ENCODE peak calls at places on chromosomes 3 and 15, in eight cellular contexts. One of them, this sample, is unnamed.

GRCh38 chr3:70979983-70980645 is 603.4 kb downstream of the FOXP1 start:
- DNase-seq in fibroblast of lung: peak
- DNase-seq in cardiac fibroblast: no peak
- DNase-seq in A549: no peak
- DNase-seq in lung: no peak
- DNase-seq in mucosa of descending colon: no peak
- DNase-seq in fibroblast of the aortic adventitia: peak
- DNase-seq in mammary epithelial cell: no peak
- DNase-seq in this sample: peak

GRCh38 chr15:43316007-43316968 is 14.1 kb downstream of the LCMT2 start:
- DNase-seq in fibroblast of lung: peak
- DNase-seq in cardiac fibroblast: peak
- DNase-seq in A549: no peak
- DNase-seq in lung: no peak
- DNase-seq in mucosa of descending colon: no peak
- DNase-seq in fibroblast of the aortic adventitia: peak
- DNase-seq in mammary epithelial cell: no peak
- DNase-seq in this sample: peak

GRCh38 chr15:52220896-52221660 is 29.9 kb upstream of the GNB5 start:
- DNase-seq in fibroblast of lung: no peak
- DNase-seq in cardiac fibroblast: no peak
- DNase-seq in A549: no peak
- DNase-seq in lung: no peak
- DNase-seq in mucosa of descending colon: no peak
- DNase-seq in fibroblast of the aortic adventitia: no peak
- DNase-seq in mammary epithelial cell: no peak
- DNase-seq in this sample: no peak

GRCh38 chr15:100438570-100438969 is 90.2 kb downstream of the CERS3 start:
- DNase-seq in fibroblast of lung: peak
- DNase-seq in cardiac fibroblast: peak
- DNase-seq in A549: no peak
- DNase-seq in lung: peak
- DNase-seq in mucosa of descending colon: peak
- DNase-seq in fibroblast of the aortic adventitia: peak
- DNase-seq in mammary epithelial cell: peak
- DNase-seq in this sample: peak

GRCh38 chr3:187748050-187748481 is 2.8 kb upstream of the BCL6 start:
- DNase-seq in fibroblast of lung: peak
- DNase-seq in cardiac fibroblast: peak
- DNase-seq in A549: peak
- DNase-seq in lung: peak
- DNase-seq in mucosa of descending colon: peak
- DNase-seq in fibroblast of the aortic adventitia: peak
- DNase-seq in mammary epithelial cell: peak
- DNase-seq in this sample: peak

GRCh38 chr15:78174398-78174797 is 25.2 kb downstream of the IDH3A start:
- DNase-seq in fibroblast of lung: no peak
- DNase-seq in cardiac fibroblast: no peak
- DNase-seq in A549: no peak
- DNase-seq in lung: no peak
- DNase-seq in mucosa of descending colon: no peak
- DNase-seq in fibroblast of the aortic adventitia: no peak
- DNase-seq in mammary epithelial cell: no peak
- DNase-seq in this sample: no peak

GRCh38 chr15:100994597-100995446 is 75.7 kb downstream of the LRRK1 start:
- DNase-seq in fibroblast of lung: no peak
- DNase-seq in cardiac fibroblast: no peak
- DNase-seq in A549: no peak
- DNase-seq in lung: peak
- DNase-seq in mucosa of descending colon: no peak
- DNase-seq in fibroblast of the aortic adventitia: no peak
- DNase-seq in mammary epithelial cell: no peak
- DNase-seq in this sample: no peak

GRCh38 chr15:59632714-59633113 is 21.1 kb downstream of the GCNT3 start:
- DNase-seq in fibroblast of lung: no peak
- DNase-seq in cardiac fibroblast: peak
- DNase-seq in A549: peak
- DNase-seq in lung: no peak
- DNase-seq in mucosa of descending colon: no peak
- DNase-seq in fibroblast of the aortic adventitia: no peak
- DNase-seq in mammary epithelial cell: no peak
- DNase-seq in this sample: no peak

GRCh38 chr3:119240582-119241434 is at the start of gene B4GALT4:
- DNase-seq in fibroblast of lung: peak
- DNase-seq in cardiac fibroblast: peak
- DNase-seq in A549: peak
- DNase-seq in lung: peak
- DNase-seq in mucosa of descending colon: peak
- DNase-seq in fibroblast of the aortic adventitia: peak
- DNase-seq in mammary epithelial cell: peak
- DNase-seq in this sample: peak

GRCh38 chr3:74281705-74282104 is 332.8 kb downstream of the CNTN3 start:
- DNase-seq in fibroblast of lung: no peak
- DNase-seq in cardiac fibroblast: no peak
- DNase-seq in A549: no peak
- DNase-seq in lung: no peak
- DNase-seq in mucosa of descending colon: no peak
- DNase-seq in fibroblast of the aortic adventitia: no peak
- DNase-seq in mammary epithelial cell: no peak
- DNase-seq in this sample: no peak

GRCh38 chr3:175729466-175729865 is 870.3 kb downstream of the NAALADL2 start:
- DNase-seq in fibroblast of lung: peak
- DNase-seq in cardiac fibroblast: no peak
- DNase-seq in A549: no peak
- DNase-seq in lung: no peak
- DNase-seq in mucosa of descending colon: no peak
- DNase-seq in fibroblast of the aortic adventitia: no peak
- DNase-seq in mammary epithelial cell: no peak
- DNase-seq in this sample: peak
- TF ChIP-seq CTCF in fibroblast of lung: no peak
- TF ChIP-seq CTCF in cardiac fibroblast: no peak
- TF ChIP-seq CTCF in A549: no peak
- TF ChIP-seq CTCF in lung: no peak
- TF ChIP-seq CTCF in mucosa of descending colon: no peak
- TF ChIP-seq CTCF in fibroblast of the aortic adventitia: no peak
- TF ChIP-seq CTCF in mammary epithelial cell: no peak
- TF ChIP-seq CTCF in this sample: no peak

GRCh38 chr3:4504340-4505261 is 11.5 kb downstream of the ITPR1 start:
- DNase-seq in fibroblast of lung: peak
- DNase-seq in cardiac fibroblast: peak
- DNase-seq in A549: no peak
- DNase-seq in lung: no peak
- DNase-seq in mucosa of descending colon: no peak
- DNase-seq in fibroblast of the aortic adventitia: no peak
- DNase-seq in mammary epithelial cell: peak
- DNase-seq in this sample: peak
- H3K4me3 ChIP-seq in fibroblast of lung: peak
- H3K4me3 ChIP-seq in cardiac fibroblast: no peak
- H3K4me3 ChIP-seq in A549: no peak
- H3K4me3 ChIP-seq in lung: no peak
- H3K4me3 ChIP-seq in mucosa of descending colon: no peak
- H3K4me3 ChIP-seq in fibroblast of the aortic adventitia: no peak
- H3K4me3 ChIP-seq in mammary epithelial cell: no peak
- H3K4me3 ChIP-seq in this sample: peak

GRCh38 chr15:70492240-70493177 is 270.8 kb downstream of the UACA start:
- DNase-seq in fibroblast of lung: peak
- DNase-seq in cardiac fibroblast: peak
- DNase-seq in A549: peak
- DNase-seq in lung: peak
- DNase-seq in mucosa of descending colon: peak
- DNase-seq in fibroblast of the aortic adventitia: peak
- DNase-seq in mammary epithelial cell: peak
- DNase-seq in this sample: peak
- TF ChIP-seq CTCF in fibroblast of lung: no peak
- TF ChIP-seq CTCF in cardiac fibroblast: peak
- TF ChIP-seq CTCF in A549: no peak
- TF ChIP-seq CTCF in lung: no peak
- TF ChIP-seq CTCF in mucosa of descending colon: no peak
- TF ChIP-seq CTCF in fibroblast of the aortic adventitia: peak
- TF ChIP-seq CTCF in mammary epithelial cell: no peak
- TF ChIP-seq CTCF in this sample: peak

DNA sequence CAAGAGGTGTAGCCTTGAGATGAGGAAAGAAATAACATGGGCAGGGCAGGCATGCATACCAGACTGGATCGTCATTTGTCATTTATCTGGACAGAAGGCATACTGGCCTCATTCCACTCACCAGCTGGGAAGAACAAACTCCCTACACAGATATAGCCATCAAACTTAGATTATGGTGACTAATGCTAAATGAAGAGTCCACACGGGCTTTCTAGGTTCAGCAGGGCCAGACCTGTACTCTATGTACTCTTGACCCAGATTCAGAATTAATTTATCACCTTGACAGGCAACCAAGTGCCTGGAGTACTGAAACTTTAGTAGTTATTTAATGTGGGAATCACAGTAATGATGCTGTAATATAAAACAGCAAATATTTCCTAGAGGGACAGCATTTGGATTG is 164.3 kb upstream of the IL12A start:
- DNase-seq in fibroblast of lung: peak
- DNase-seq in cardiac fibroblast: peak
- DNase-seq in A549: peak
- DNase-seq in lung: no peak
- DNase-seq in mucosa of descending colon: no peak
- DNase-seq in fibroblast of the aortic adventitia: peak
- DNase-seq in mammary epithelial cell: peak
- DNase-seq in this sample: peak
- H3K4me3 ChIP-seq in fibroblast of lung: no peak
- H3K4me3 ChIP-seq in cardiac fibroblast: no peak
- H3K4me3 ChIP-seq in A549: no peak
- H3K4me3 ChIP-seq in lung: no peak
- H3K4me3 ChIP-seq in mucosa of descending colon: no peak
- H3K4me3 ChIP-seq in fibroblast of the aortic adventitia: no peak
- H3K4me3 ChIP-seq in mammary epithelial cell: no peak
- H3K4me3 ChIP-seq in this sample: no peak

GRCh38 chr3:128873623-128874022 is 5.8 kb upstream of the ACAD9 start:
- DNase-seq in fibroblast of lung: no peak
- DNase-seq in cardiac fibroblast: no peak
- DNase-seq in A549: no peak
- DNase-seq in lung: no peak
- DNase-seq in mucosa of descending colon: no peak
- DNase-seq in fibroblast of the aortic adventitia: no peak
- DNase-seq in mammary epithelial cell: peak
- DNase-seq in this sample: no peak

GRCh38 chr3:128872744-128873143 is 6.7 kb upstream of the ACAD9 start:
- DNase-seq in fibroblast of lung: no peak
- DNase-seq in cardiac fibroblast: no peak
- DNase-seq in A549: no peak
- DNase-seq in lung: no peak
- DNase-seq in mucosa of descending colon: no peak
- DNase-seq in fibroblast of the aortic adventitia: no peak
- DNase-seq in mammary epithelial cell: no peak
- DNase-seq in this sample: no peak

GRCh38 chr3:128878011-128878457 is 1.4 kb upstream of the ACAD9 start:
- DNase-seq in fibroblast of lung: no peak
- DNase-seq in cardiac fibroblast: no peak
- DNase-seq in A549: no peak
- DNase-seq in lung: no peak
- DNase-seq in mucosa of descending colon: no peak
- DNase-seq in fibroblast of the aortic adventitia: no peak
- DNase-seq in mammary epithelial cell: no peak
- DNase-seq in this sample: no peak

GRCh38 chr3:128874481-128875180 is 4.8 kb upstream of the ACAD9 start:
- DNase-seq in fibroblast of lung: no peak
- DNase-seq in cardiac fibroblast: no peak
- DNase-seq in A549: no peak
- DNase-seq in lung: no peak
- DNase-seq in mucosa of descending colon: no peak
- DNase-seq in fibroblast of the aortic adventitia: no peak
- DNase-seq in mammary epithelial cell: no peak
- DNase-seq in this sample: no peak

DNA sequence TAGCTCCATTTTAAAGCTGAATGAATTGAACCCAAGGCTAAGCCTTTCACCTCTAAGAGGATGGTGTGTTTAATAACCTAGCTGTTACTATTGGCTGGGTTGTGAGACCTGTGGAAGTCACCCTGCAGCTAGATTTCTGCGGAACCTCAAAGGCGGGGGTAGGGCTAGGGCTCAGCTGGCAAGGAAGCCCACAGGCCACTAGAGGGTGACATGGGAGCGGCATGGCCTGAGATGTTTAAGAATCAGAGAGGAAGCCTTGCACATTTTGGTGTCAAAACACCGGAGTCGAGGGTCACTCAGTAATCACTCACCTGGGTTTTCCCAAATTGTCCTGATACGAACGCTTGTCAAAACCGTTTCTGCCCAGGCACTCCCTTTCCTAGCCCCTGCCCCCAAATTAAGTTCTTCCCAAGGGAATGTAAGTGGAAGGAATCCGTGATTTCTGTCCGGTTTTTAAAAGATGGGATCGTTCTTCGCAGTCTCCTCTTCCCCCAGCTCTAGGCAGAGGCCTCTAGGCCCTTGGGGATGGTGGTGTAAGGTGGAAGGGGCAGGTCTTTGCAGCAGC is 3.8 kb upstream of the ACAD9 start:
- DNase-seq in fibroblast of lung: peak
- DNase-seq in cardiac fibroblast: peak
- DNase-seq in A549: peak
- DNase-seq in lung: no peak
- DNase-seq in mucosa of descending colon: no peak
- DNase-seq in fibroblast of the aortic adventitia: no peak
- DNase-seq in mammary epithelial cell: no peak
- DNase-seq in this sample: no peak
- TF ChIP-seq CTCF in fibroblast of lung: peak
- TF ChIP-seq CTCF in cardiac fibroblast: peak
- TF ChIP-seq CTCF in A549: peak
- TF ChIP-seq CTCF in lung: peak
- TF ChIP-seq CTCF in mucosa of descending colon: no peak
- TF ChIP-seq CTCF in fibroblast of the aortic adventitia: peak
- TF ChIP-seq CTCF in mammary epithelial cell: peak
- TF ChIP-seq CTCF in this sample: peak